ENCODE peak calls at places on chromosomes 7 and 10, in five cellular contexts. G is IMR-90, J is M059J, W is stromal cell of bone marrow, K is germinal center. N is an unnamed sample.

GRCh38 chr7:24063721-24064120 is 220.3 kb upstream of the NPY start:
- DNase-seq in G (no peak), J (no peak), W (no peak), K (no peak), N (no peak)

GRCh38 chr10:5531558-5532230 is 6.9 kb downstream of the CALML3 start:
- DNase-seq in G (no peak), J (no peak), W (no peak), K (no peak), N (no peak)

GRCh38 chr10:88840104-88840503 is 11.5 kb downstream of the ANKRD22 start:
- DNase-seq in G (no peak), J (no peak), W (no peak), K (no peak), N (no peak)

GRCh38 chr10:58700576-58700975 is 187.9 kb downstream of the BICC1 start:
- DNase-seq in G (no peak), J (peak), W (no peak), K (no peak), N (no peak)

GRCh38 chr7:94313926-94314325 is 80.8 kb upstream of the COL1A2 start:
- DNase-seq in G (peak), J (peak), W (peak), K (no peak), N (no peak)

GRCh38 chr10:108782411-108782810 is 1140.9 kb downstream of the XPNPEP1 start:
- DNase-seq in G (no peak), J (peak), W (no peak), K (no peak), N (peak)

GRCh38 chr10:121792198-121792597 is 135.6 kb downstream of the ATE1 start:
- DNase-seq in G (peak), J (no peak), W (no peak), K (no peak), N (no peak)

GRCh38 chr7:79293655-79294142 is 159.8 kb downstream of the MAGI2 start:
- DNase-seq in G (peak), J (peak), W (no peak), K (no peak), N (peak)

GRCh38 chr7:152435384-152436278 is at the start of gene KMT2C:
- DNase-seq in G (peak), J (peak), W (no peak), K (peak), N (no peak)

GRCh38 chr7:101618207-101618839 is 10.8 kb downstream of the MYL10 start:
- DNase-seq in G (no peak), J (peak), W (no peak), K (no peak), N (peak)